ENCODE peak calls at places on chromosomes 12 and 14, in ten cellular contexts. M is uterus; N is nucleus accumbens; U is GF-D8; F is CD4-positive, alpha-beta T cell; P is ACHN; S is psoas muscle; D is Ammon's horn; H is coronary artery; V is activated CD4-positive, alpha-beta T cell treated with anti-CD3 and anti-CD28 coated beads, Interleukin-2, amount 50 U/mL, for 48 hours. J is an unnamed sample.

GRCh38 chr12:127293507-127294310 is 973.3 kb upstream of the TMEM132C start:
- DNase-seq in M (no peak), N (no peak), U (no peak), F (peak; percentile 15), P (peak; percentile 84), S (peak; percentile 54), D (peak; percentile 66), H (no peak), V (peak; percentile 63), J (peak; percentile 39)

GRCh38 chr14:67883717-67884116 is 64.1 kb downstream of the RAD51B start:
- DNase-seq in M (no peak), N (no peak), U (no peak), F (no peak), P (peak; percentile 54), S (no peak), D (no peak), H (no peak), V (no peak), J (no peak)

GRCh38 chr14:68522510-68523325 is 270.1 kb downstream of the ZFP36L1 start:
- DNase-seq in M (peak; percentile 58), N (no peak), U (no peak), F (no peak), P (no peak), S (no peak), D (no peak), H (peak; percentile 70), V (no peak), J (no peak)

GRCh38 chr12:116389990-116390655 is 112.6 kb upstream of the MED13L start:
- DNase-seq in M (peak; percentile 81), N (no peak), U (no peak), F (no peak), P (peak; percentile 23), S (no peak), D (peak; percentile 33), H (no peak), V (no peak), J (no peak)

GRCh38 chr14:99118046-99118721 is 153.8 kb downstream of the BCL11B start:
- DNase-seq in M (no peak), N (no peak), U (no peak), F (no peak), P (no peak), S (no peak), D (peak; percentile 23), H (no peak), V (no peak), J (no peak)

GRCh38 chr14:55123101-55123500 is 6.0 kb upstream of the LGALS3 start:
- DNase-seq in M (peak; percentile 56), N (no peak), U (no peak), F (no peak), P (peak; percentile 10), S (no peak), D (peak; percentile 61), H (no peak), V (no peak), J (no peak)

GRCh38 chr14:104735830-104736642 is 12.0 kb downstream of the ADSS1 start:
- DNase-seq in M (peak; percentile 80), N (peak; percentile 56), U (no peak), F (no peak), P (no peak), S (peak; percentile 91), D (peak; percentile 87), H (peak; percentile 98), V (no peak), J (peak; percentile 78)

GRCh38 chr14:30657606-30658163 is 35.6 kb downstream of the SCFD1 start:
- DNase-seq in M (no peak), N (no peak), U (no peak), F (no peak), P (peak; percentile 29), S (no peak), D (no peak), H (no peak), V (no peak), J (no peak)

GRCh38 chr12:123990512-123990911 is 17.5 kb downstream of the ZNF664 start:
- DNase-seq in M (peak; percentile 45), N (no peak), U (no peak), F (no peak), P (no peak), S (no peak), D (no peak), H (no peak), V (no peak), J (no peak)

GRCh38 chr12:94769040-94769420 is 118.7 kb upstream of the TMCC3 start:
- DNase-seq in M (no peak), N (no peak), U (peak; percentile 88), F (no peak), P (no peak), S (no peak), D (no peak), H (no peak), V (no peak), J (no peak)